ENCODE peak calls at places on chromosomes 2 and 18, in six cellular contexts. One of them, this sample, is unnamed.

GRCh38 chr2:12493031-12493513 is 223.7 kb upstream of the TRIB2 start:
- DNase-seq in SK-N-SH: no peak
- DNase-seq in HCT116: no peak
- DNase-seq in HepG2: no peak
- DNase-seq in K562: peak; percentile 86
- DNase-seq in GM12878: no peak
- DNase-seq in this sample: no peak

GRCh38 chr2:204452464-204453023 is 92.7 kb upstream of the PARD3B start:
- DNase-seq in K562: peak; percentile 15
- DNase-seq in HCT116: peak; percentile 23
- DNase-seq in HepG2: peak; percentile 74
- DNase-seq in GM12878: no peak
- DNase-seq in SK-N-SH: no peak
- DNase-seq in this sample: peak; percentile 18

GRCh38 chr2:214127178-214127970 is 283.5 kb upstream of the VWC2L start:
- DNase-seq in GM12878: no peak
- DNase-seq in K562: no peak
- DNase-seq in HepG2: no peak
- DNase-seq in SK-N-SH: no peak
- DNase-seq in HCT116: no peak
- DNase-seq in this sample: no peak

GRCh38 chr2:1499033-1499795 is 86.0 kb downstream of the TPO start:
- DNase-seq in GM12878: no peak
- DNase-seq in K562: no peak
- DNase-seq in HepG2: no peak
- DNase-seq in SK-N-SH: no peak
- DNase-seq in HCT116: no peak
- DNase-seq in this sample: no peak

GRCh38 chr2:131493199-131494018 is 1.2 kb upstream of the MZT2A start:
- DNase-seq in HCT116: no peak
- DNase-seq in GM12878: no peak
- DNase-seq in SK-N-SH: no peak
- DNase-seq in K562: no peak
- DNase-seq in HepG2: peak; percentile 29
- DNase-seq in this sample: no peak

GRCh38 chr2:98445708-98446577 is 1.3 kb downstream of the INPP4A start:
- DNase-seq in HCT116: no peak
- DNase-seq in K562: peak; percentile 61
- DNase-seq in GM12878: no peak
- DNase-seq in HepG2: no peak
- DNase-seq in SK-N-SH: peak; percentile 42
- DNase-seq in this sample: no peak

GRCh38 chr18:13268035-13268700 is 49.6 kb downstream of the LDLRAD4 start:
- DNase-seq in HepG2: no peak
- DNase-seq in SK-N-SH: no peak
- DNase-seq in K562: no peak
- DNase-seq in GM12878: no peak
- DNase-seq in HCT116: no peak
- DNase-seq in this sample: no peak

GRCh38 chr2:75361486-75361885 is 162.2 kb upstream of the TACR1 start:
- DNase-seq in K562: no peak
- DNase-seq in HepG2: no peak
- DNase-seq in HCT116: no peak
- DNase-seq in GM12878: no peak
- DNase-seq in SK-N-SH: peak; percentile 7
- DNase-seq in this sample: no peak

GRCh38 chr2:177245010-177245422 is 19.5 kb downstream of the NFE2L2 start:
- DNase-seq in GM12878: no peak
- DNase-seq in HepG2: no peak
- DNase-seq in K562: no peak
- DNase-seq in SK-N-SH: no peak
- DNase-seq in HCT116: peak; percentile 64
- DNase-seq in this sample: peak; percentile 53

GRCh38 chr2:45263147-45263546 is 253.9 kb upstream of the SIX2 start:
- DNase-seq in HepG2: no peak
- DNase-seq in K562: no peak
- DNase-seq in GM12878: no peak
- DNase-seq in SK-N-SH: peak; percentile 81
- DNase-seq in HCT116: no peak
- DNase-seq in this sample: no peak

GRCh38 chr2:200042944-200043343 is 87.6 kb downstream of the MAIP1 start:
- DNase-seq in GM12878: no peak
- DNase-seq in K562: no peak
- DNase-seq in HCT116: no peak
- DNase-seq in SK-N-SH: no peak
- DNase-seq in HepG2: no peak
- DNase-seq in this sample: no peak

GRCh38 chr18:38450876-38451275 is 885.3 kb upstream of the CELF4 start:
- DNase-seq in HCT116: no peak
- DNase-seq in SK-N-SH: no peak
- DNase-seq in GM12878: no peak
- DNase-seq in K562: no peak
- DNase-seq in HepG2: no peak
- DNase-seq in this sample: no peak

GRCh38 chr2:207828361-207829057 is 58.8 kb upstream of the FZD5 start:
- DNase-seq in GM12878: no peak
- DNase-seq in HepG2: peak; percentile 98
- DNase-seq in SK-N-SH: no peak
- DNase-seq in K562: no peak
- DNase-seq in HCT116: no peak
- DNase-seq in this sample: no peak

GRCh38 chr2:204008352-204008751 is 71.8 kb downstream of the ICOS start:
- DNase-seq in K562: no peak
- DNase-seq in HCT116: no peak
- DNase-seq in GM12878: no peak
- DNase-seq in HepG2: no peak
- DNase-seq in SK-N-SH: no peak
- DNase-seq in this sample: no peak

GRCh38 chr2:74708296-74708695 is 54.2 kb downstream of the SEMA4F start:
- DNase-seq in GM12878: no peak
- DNase-seq in K562: no peak
- DNase-seq in SK-N-SH: no peak
- DNase-seq in HepG2: no peak
- DNase-seq in HCT116: no peak
- DNase-seq in this sample: no peak

GRCh38 chr2:120769787-120770120 is 34.1 kb downstream of the GLI2 start:
- DNase-seq in HepG2: no peak
- DNase-seq in GM12878: no peak
- DNase-seq in SK-N-SH: no peak
- DNase-seq in K562: no peak
- DNase-seq in HCT116: no peak
- DNase-seq in this sample: no peak

GRCh38 chr2:120770641-120771040 is 35.0 kb downstream of the GLI2 start:
- DNase-seq in HCT116: no peak
- DNase-seq in HepG2: no peak
- DNase-seq in K562: no peak
- DNase-seq in GM12878: no peak
- DNase-seq in SK-N-SH: no peak
- DNase-seq in this sample: no peak

GRCh38 chr2:120769076-120769786 is 33.6 kb downstream of the GLI2 start:
- DNase-seq in K562: no peak
- DNase-seq in SK-N-SH: no peak
- DNase-seq in HepG2: no peak
- DNase-seq in GM12878: no peak
- DNase-seq in HCT116: no peak
- DNase-seq in this sample: no peak

GRCh38 chr2:120771111-120771555 is 35.5 kb downstream of the GLI2 start:
- DNase-seq in GM12878: no peak
- DNase-seq in SK-N-SH: no peak
- DNase-seq in HepG2: no peak
- DNase-seq in K562: no peak
- DNase-seq in HCT116: peak; percentile 61
- DNase-seq in this sample: no peak

DNA sequence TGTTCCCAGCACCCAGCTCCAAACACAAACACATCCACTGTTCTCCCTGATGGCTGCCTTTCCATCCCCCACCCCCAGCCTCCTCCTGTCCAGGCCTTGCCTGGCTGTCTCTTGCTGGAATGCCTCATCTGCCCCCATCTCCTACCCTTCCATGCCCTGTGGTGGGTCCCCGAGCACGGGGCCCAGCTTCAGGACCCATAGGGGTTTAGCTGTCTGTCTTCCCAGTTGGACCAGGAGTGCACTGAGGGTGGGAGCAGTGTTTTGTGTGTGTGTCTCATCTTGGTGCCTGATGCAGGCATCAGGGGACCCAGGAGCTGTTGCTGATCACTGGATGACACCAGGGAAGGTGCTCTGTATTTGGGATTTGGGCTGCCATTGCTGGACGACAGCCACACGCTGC is 34.5 kb downstream of the GLI2 start:
- DNase-seq in GM12878: no peak
- DNase-seq in HCT116: no peak
- DNase-seq in K562: no peak
- DNase-seq in SK-N-SH: no peak
- DNase-seq in HepG2: no peak
- DNase-seq in this sample: no peak
- TF ChIP-seq REST in GM12878: no peak
- TF ChIP-seq REST in HCT116: no peak
- TF ChIP-seq REST in K562: no peak
- TF ChIP-seq REST in SK-N-SH: no peak
- TF ChIP-seq REST in HepG2: no peak
- TF ChIP-seq REST in this sample: no peak

GRCh38 chr18:29164993-29165599 is 988.2 kb upstream of the CDH2 start:
- DNase-seq in GM12878: no peak
- DNase-seq in HepG2: peak; percentile 13
- DNase-seq in HCT116: peak; percentile 38
- DNase-seq in SK-N-SH: no peak
- DNase-seq in K562: no peak
- DNase-seq in this sample: peak; percentile 73
- TF ChIP-seq SIN3A in GM12878: no peak
- TF ChIP-seq SIN3A in HepG2: no peak
- TF ChIP-seq SIN3A in HCT116: no peak
- TF ChIP-seq SIN3A in SK-N-SH: peak; percentile 35
- TF ChIP-seq SIN3A in K562: no peak
- TF ChIP-seq SIN3A in this sample: no peak

DNA sequence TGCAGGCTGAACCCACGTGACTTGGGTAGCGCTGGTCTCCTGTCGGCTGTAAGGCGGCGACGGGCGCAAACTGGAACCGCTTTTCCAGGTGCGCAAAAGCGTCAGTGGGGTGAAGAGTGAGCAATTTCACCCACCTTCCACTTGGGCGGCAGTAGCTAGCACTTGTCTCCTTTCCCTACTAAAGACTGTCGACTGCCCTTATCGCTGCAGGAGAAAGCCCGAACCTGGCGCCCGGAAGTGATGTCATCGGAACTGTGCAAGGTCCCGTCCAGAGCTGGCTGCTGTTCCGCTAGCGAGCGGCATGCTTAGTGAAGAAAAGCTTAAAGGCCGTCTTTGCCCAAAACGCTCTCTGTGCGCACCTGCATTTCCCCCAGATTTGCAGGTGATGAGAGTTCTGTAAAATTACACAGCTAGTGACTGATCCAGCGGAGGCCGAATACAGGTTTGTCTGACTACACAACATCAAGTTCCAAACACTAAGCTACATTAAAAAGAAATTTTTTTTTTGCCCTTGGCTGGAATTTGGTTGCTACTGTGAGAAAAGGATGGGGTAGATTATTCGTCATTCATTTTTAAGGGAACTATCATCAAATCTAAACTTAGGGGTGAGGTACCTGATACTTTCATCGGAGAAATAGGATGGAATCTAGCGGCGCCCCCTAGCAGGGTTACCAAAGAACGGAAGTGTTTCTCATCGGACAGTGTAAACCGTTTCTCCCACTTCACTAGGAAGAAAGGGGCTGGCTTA is at the start of gene OSGEPL1:
- DNase-seq in K562: peak; percentile 77
- DNase-seq in HCT116: peak; percentile 96
- DNase-seq in HepG2: peak; percentile 99
- DNase-seq in SK-N-SH: peak; percentile 81
- DNase-seq in GM12878: peak; percentile 87
- DNase-seq in this sample: peak; percentile 88
- TF ChIP-seq CTCF in K562: peak; percentile 48
- TF ChIP-seq CTCF in HCT116: peak; percentile 56
- TF ChIP-seq CTCF in HepG2: peak; percentile 76
- TF ChIP-seq CTCF in SK-N-SH: peak; percentile 80
- TF ChIP-seq CTCF in GM12878: peak; percentile 50
- TF ChIP-seq CTCF in this sample: peak; percentile 73

GRCh38 chr18:59764281-59764680 is 67.1 kb upstream of the CCBE1 start:
- DNase-seq in K562: no peak
- DNase-seq in GM12878: no peak
- DNase-seq in HepG2: no peak
- DNase-seq in HCT116: no peak
- DNase-seq in SK-N-SH: no peak
- DNase-seq in this sample: no peak

GRCh38 chr18:59763541-59764136 is 66.4 kb upstream of the CCBE1 start:
- DNase-seq in HepG2: no peak
- DNase-seq in GM12878: no peak
- DNase-seq in SK-N-SH: no peak
- DNase-seq in K562: no peak
- DNase-seq in HCT116: no peak
- DNase-seq in this sample: no peak

GRCh38 chr18:59767732-59768131 is 70.5 kb upstream of the CCBE1 start:
- DNase-seq in HepG2: no peak
- DNase-seq in GM12878: no peak
- DNase-seq in K562: no peak
- DNase-seq in HCT116: no peak
- DNase-seq in SK-N-SH: no peak
- DNase-seq in this sample: no peak

GRCh38 chr18:59765343-59765742 is 68.1 kb upstream of the CCBE1 start:
- DNase-seq in HepG2: no peak
- DNase-seq in SK-N-SH: no peak
- DNase-seq in HCT116: no peak
- DNase-seq in K562: no peak
- DNase-seq in GM12878: no peak
- DNase-seq in this sample: no peak

DNA sequence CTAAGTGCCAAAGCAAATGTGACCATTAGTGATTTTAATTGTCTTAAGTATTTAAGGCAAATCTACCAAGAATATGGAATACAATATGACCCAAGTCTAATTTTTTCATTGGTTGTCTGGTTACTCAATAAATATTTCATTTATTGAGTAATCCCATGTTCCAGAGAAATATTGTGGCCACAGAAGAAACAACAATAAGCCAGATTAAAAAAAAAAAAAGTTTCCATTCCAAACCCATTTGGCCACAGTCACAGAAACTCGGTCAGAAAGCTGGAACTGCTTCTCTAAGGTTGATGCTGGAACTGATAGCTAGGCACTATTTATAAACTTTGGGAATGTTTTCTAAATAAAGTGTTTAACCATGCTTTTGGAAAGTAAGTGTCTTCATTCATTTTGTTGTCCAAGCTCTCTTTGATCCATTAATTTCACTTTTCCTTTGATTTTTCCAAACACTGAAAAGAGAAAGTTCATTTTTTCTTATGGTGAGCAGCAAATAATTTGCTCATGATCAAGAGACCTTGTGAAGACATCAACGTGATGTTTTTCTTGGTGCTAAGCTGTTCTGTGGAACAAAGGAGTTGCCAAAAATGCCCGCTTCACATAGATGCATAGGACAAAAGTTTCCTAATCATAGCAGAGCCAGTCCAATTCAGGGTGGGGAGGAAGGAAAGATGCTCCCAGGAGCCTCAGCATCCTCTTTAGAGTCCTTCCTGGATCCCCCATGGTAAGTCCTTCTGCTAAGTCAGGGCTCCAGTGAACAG is 72.1 kb upstream of the CCBE1 start:
- DNase-seq in HepG2: no peak
- DNase-seq in HCT116: no peak
- DNase-seq in K562: no peak
- DNase-seq in GM12878: no peak
- DNase-seq in SK-N-SH: no peak
- DNase-seq in this sample: no peak
- TF ChIP-seq REST in HepG2: no peak
- TF ChIP-seq REST in HCT116: no peak
- TF ChIP-seq REST in K562: no peak
- TF ChIP-seq REST in GM12878: no peak
- TF ChIP-seq REST in SK-N-SH: no peak
- TF ChIP-seq REST in this sample: no peak

GRCh38 chr2:27152102-27152795 is 3.4 kb downstream of the TCF23 start:
- DNase-seq in SK-N-SH: no peak
- DNase-seq in K562: peak; percentile 47
- DNase-seq in GM12878: no peak
- DNase-seq in HepG2: peak; percentile 74
- DNase-seq in HCT116: no peak
- DNase-seq in this sample: no peak
- TF ChIP-seq SIN3A in SK-N-SH: no peak
- TF ChIP-seq SIN3A in K562: no peak
- TF ChIP-seq SIN3A in GM12878: no peak
- TF ChIP-seq SIN3A in HepG2: no peak
- TF ChIP-seq SIN3A in HCT116: no peak
- TF ChIP-seq SIN3A in this sample: no peak

This sample was measured in Panc1.